ENCODE peak calls at places on chromosomes 12 and 14, in seven cellular contexts. Y is stomach, S is BE2C, G is endodermal cell, V is neural progenitor cell, A is heart left ventricle, X is A673. T is an unnamed sample. For H3K4me1, the result is how much of the 10 kb centered on the place peaks cover.

GRCh38 chr12:122422769-122423257 is 344 bp upstream of the CLIP1 start:
- DNase-seq in Y (no peak), S (no peak), G (peak), V (peak), A (peak), X (peak), T (no peak)

GRCh38 chr14:65533736-65534404 is 121.3 kb downstream of the FUT8 start:
- DNase-seq in Y (no peak), S (no peak), G (no peak), V (no peak), A (no peak), X (no peak), T (no peak)

GRCh38 chr12:46456356-46457334 is 84.1 kb upstream of the SLC38A2 start:
- DNase-seq in Y (no peak), S (no peak), G (no peak), V (no peak), A (no peak), X (peak), T (no peak)

GRCh38 chr12:98973395-98973794 is 328.3 kb downstream of the APAF1 start:
- DNase-seq in Y (no peak), S (no peak), G (no peak), V (no peak), A (no peak), X (peak), T (no peak)

GRCh38 chr12:115155665-115156645 is 472.0 kb upstream of the TBX3 start:
- DNase-seq in Y (no peak), S (no peak), G (no peak), V (no peak), A (no peak), X (no peak), T (no peak)

GRCh38 chr12:104999347-104999685 is 13.2 kb downstream of the NOPCHAP1 start:
- DNase-seq in Y (no peak), S (no peak), G (no peak), V (no peak), A (no peak), X (no peak), T (no peak)

GRCh38 chr12:68971404-68971803 is 38.4 kb upstream of the CPM start:
- DNase-seq in Y (no peak), S (no peak), G (no peak), V (no peak), A (no peak), X (no peak), T (no peak)

GRCh38 chr14:72844528-72844927 is 49.4 kb downstream of the DPF3 start:
- DNase-seq in Y (no peak), S (no peak), G (no peak), V (no peak), A (no peak), X (no peak), T (no peak)

GRCh38 chr14:104639889-104640548 is 35.4 kb upstream of the TMEM179 start:
- DNase-seq in Y (peak), S (peak), G (peak), V (peak), A (no peak), X (peak), T (peak)

GRCh38 chr12:6697584-6698351 is 2.8 kb downstream of the PIANP start:
- DNase-seq in Y (peak), S (peak), G (peak), V (peak), A (no peak), X (peak), T (peak)

GRCh38 chr14:51028851-51029754 is 65.8 kb downstream of the TRIM9 start:
- DNase-seq in Y (no peak), S (no peak), G (no peak), V (no peak), A (no peak), X (no peak), T (no peak)

GRCh38 chr14:33848706-33849454 is 102.0 kb downstream of the EGLN3 start:
- DNase-seq in Y (peak), S (peak), G (peak), V (peak), A (peak), X (peak), T (no peak)

GRCh38 chr14:55274760-55275159 is 3.5 kb downstream of the FBXO34 start:
- DNase-seq in Y (no peak), S (no peak), G (no peak), V (no peak), A (no peak), X (peak), T (no peak)

GRCh38 chr14:21070610-21071224 is 613 bp downstream of the ARHGEF40 start:
- DNase-seq in Y (no peak), S (peak), G (peak), V (peak), A (peak), X (no peak), T (no peak)

GRCh38 chr14:33475623-33476022 is 475.3 kb downstream of the EGLN3 start:
- DNase-seq in Y (peak), S (peak), G (peak), V (peak), A (no peak), X (peak), T (no peak)

GRCh38 chr14:100058777-100059432 is 6.3 kb upstream of the EVL start:
- DNase-seq in Y (no peak), S (no peak), G (no peak), V (no peak), A (no peak), X (no peak), T (no peak)

GRCh38 chr14:92556863-92557543 is 43.4 kb downstream of the RIN3 start:
- DNase-seq in Y (no peak), S (no peak), G (no peak), V (no peak), A (no peak), X (no peak), T (no peak)

GRCh38 chr12:46364777-46365580 is 7.6 kb downstream of the SLC38A2 start:
- DNase-seq in Y (peak), S (no peak), G (no peak), V (no peak), A (no peak), X (peak), T (no peak)

GRCh38 chr12:113019045-113019444 is 37.5 kb upstream of the DTX1 start:
- DNase-seq in Y (no peak), S (no peak), G (no peak), V (no peak), A (no peak), X (peak), T (no peak)

GRCh38 chr14:97379091-97379531 is 581.9 kb downstream of the VRK1 start:
- DNase-seq in Y (no peak), S (no peak), G (peak), V (peak), A (no peak), X (no peak), T (no peak)

GRCh38 chr12:81450920-81451739 is 308.0 kb downstream of the PPFIA2 start:
- DNase-seq in Y (no peak), S (peak), G (peak), V (peak), A (no peak), X (peak), T (no peak)

GRCh38 chr12:120997448-120997847 is 18.8 kb downstream of the C12orf43 start:
- DNase-seq in Y (no peak), S (no peak), G (no peak), V (no peak), A (no peak), X (no peak), T (no peak)

GRCh38 chr12:64895541-64895940 is 71.1 kb downstream of the TBC1D30 start:
- DNase-seq in Y (no peak), S (no peak), G (no peak), V (no peak), A (no peak), X (no peak), T (no peak)

GRCh38 chr12:11228268-11228879 is 41.1 kb downstream of the PRB3 start:
- DNase-seq in Y (peak), S (peak), G (peak), V (peak), A (no peak), X (peak), T (no peak)

GRCh38 chr12:119780786-119781434 is 96.2 kb downstream of the CIT start:
- DNase-seq in Y (peak), S (peak), G (peak), V (peak), A (no peak), X (peak), T (no peak)

GRCh38 chr14:35808076-35808657 is 928 bp downstream of the RALGAPA1 start:
- DNase-seq in Y (peak), S (no peak), G (peak), V (peak), A (no peak), X (no peak), T (peak)

DNA sequence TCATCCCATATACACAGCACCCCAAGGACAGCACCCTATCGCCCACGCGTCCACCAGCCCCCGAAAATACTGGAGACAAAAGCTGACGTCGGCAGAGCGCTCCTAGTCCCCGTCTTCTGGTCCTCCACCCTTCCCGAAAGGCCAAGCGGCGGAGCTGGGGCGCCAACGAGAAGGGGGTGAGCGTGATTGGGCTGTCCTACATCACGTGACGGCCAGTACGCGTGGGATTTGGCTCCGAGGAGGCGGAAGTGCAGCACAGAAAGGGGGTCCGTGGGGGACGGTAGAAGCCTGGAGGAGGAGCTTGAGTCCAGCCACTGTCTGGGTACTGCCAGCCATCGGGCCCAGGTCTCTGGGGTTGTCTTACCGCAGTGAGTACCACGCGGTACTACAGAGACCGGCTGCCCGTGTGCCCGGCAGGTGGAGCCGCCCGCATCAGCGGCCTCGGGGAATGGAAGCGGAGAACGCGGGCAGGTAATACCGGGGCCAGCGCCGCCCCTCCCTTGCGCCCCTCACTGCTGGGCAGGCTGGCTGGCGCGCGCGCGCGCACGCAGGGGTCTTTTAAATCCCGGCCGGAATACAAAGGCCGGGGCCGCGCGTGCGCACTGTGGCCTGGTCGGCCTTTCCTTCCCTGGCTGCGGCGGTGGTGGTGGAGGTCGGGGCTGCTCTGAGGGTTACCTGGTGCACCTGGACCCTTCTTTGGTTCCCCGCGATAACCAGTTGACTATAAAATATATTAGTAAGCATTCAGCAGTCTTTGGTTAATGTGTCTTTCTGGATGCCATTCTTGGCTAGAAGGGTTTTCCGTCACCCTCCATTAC is at the start of gene TDG:
- DNase-seq in Y (peak), S (peak), G (peak), V (peak), A (peak), X (peak), T (peak)
- TF ChIP-seq CTCF in Y (no peak), S (no peak), G (peak), V (peak), A (peak), X (no peak), T (no peak)

DNA sequence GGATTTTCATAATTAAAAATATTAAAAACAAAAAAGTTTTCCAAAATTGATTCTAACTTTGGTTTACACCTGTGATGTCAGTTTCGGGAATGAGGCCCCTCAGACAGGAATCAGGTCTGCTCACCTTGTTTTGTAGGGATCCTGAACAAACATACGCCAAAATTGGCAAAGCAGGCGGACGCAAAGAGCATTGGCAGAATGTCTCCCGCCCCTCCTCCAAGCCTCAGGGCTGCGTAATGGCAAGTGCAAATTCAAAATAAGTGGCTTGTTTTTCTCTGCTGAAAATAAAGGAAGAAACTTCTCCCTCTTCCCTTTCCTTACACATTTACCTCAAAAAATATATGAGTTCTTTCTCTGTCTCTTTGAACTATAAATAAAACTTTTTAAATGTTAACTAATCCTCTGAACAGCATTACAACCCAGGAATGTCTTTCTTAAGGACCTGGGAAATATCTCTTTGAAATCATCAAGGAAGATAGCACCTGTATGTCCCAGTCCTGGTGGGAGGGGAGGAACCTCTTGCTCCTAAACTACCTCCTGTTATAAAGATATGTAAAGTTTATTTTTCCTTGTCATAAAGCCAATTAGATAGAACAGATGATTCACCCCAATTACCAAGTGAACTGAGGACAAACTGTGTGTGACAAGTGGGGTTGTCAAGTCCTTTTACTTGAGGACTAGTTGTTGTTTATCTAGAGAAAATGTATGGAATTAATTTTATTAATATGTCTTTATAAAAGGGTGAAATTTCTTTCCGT is 16.5 kb downstream of the OR6J1 start:
- DNase-seq in Y (no peak), S (no peak), G (peak), V (no peak), A (no peak), X (no peak), T (no peak)
- H3K4me1 ChIP-seq in Y (under half), S (under half), G (under half), V (under half), A (under half), X (under half), T (under half)

GRCh38 chr12:42516573-42516972 is 73.0 kb downstream of the PRICKLE1 start:
- DNase-seq in Y (no peak), S (no peak), G (no peak), V (no peak), A (no peak), X (no peak), T (no peak)
- H3K4me3 ChIP-seq in Y (no peak), S (no peak), G (no peak), V (no peak), A (no peak), X (no peak), T (no peak)

DNA sequence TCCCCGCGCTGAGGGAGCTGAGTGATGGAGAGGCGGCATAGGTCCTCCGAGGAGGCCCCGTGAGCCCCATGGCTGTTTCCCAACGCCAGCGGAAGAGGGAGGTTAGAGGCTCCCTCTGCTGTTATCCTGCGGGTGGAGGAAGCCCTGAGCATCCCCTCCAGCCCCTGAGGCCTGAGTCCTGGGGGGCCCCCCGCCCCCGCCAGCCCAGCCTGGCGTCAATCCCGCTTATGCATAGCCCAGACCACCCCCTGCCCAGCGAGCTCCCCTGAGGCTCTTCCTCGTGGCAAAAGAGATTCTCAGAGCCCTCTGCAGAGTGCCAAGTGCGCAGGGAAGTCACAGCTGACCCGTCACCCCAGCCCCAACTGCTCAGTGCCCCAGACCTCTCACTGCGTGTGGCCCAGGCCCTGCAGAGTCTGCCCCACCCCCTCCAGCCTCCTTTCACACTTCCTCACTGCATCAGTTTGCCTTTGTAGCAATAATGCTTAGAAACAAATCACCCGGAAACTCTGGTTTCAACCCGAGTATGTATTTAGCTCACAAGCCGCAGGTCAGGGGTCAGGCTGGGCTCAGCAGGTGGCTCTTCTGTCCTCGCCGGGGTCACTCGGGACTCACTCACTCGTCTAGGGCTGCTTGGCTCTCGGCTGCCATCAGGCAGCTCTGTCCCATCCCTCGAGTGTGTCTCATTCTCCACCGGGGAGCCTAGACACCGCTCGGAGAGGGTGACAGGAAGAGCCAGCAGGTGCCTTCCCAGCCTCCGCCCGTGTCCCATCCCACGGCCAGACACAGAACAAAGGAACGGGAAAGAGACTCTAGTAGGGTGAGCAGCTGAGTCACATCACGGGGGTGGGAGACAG is 44.8 kb upstream of the GALNT9 start:
- DNase-seq in Y (no peak), S (no peak), G (no peak), V (peak), A (no peak), X (no peak), T (no peak)
- TF ChIP-seq CTCF in Y (no peak), S (no peak), G (peak), V (peak), A (no peak), X (no peak), T (no peak)

DNA sequence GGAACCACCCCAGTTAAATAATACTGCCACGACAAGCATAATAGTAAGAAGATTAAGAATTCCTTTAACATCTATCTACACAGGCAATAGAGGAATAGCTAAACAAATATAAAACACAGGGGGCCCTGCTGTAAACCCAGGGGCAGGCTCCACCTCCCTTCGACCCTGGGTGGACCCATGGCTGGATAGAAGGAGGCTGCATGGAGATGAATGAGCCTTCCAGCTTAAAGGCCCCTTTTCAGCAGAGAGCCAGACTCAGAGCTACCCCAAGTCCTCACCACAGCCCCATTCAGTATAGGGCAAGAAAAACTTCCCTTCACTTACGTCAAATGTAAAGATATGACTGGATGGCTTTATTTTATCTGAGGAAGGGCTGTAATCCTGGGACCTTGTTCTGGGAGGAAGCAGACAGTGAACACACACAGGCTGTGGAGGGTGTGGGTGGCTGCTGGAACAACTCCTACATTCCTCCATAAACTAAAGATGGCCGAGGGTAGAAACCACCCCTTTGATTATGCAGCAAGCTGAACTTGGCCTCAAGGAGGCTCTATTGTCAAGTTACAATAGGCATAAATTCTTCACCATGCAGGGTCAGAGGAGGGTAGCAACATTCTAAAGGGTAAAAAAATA is 30.5 kb downstream of the NUAK1 start:
- DNase-seq in Y (no peak), S (no peak), G (peak), V (no peak), A (no peak), X (no peak), T (no peak)
- H3K4me1 ChIP-seq in Y (half or more), S (under half), G (half or more), V (half or more), A (half or more), X (under half), T (under half)

DNA sequence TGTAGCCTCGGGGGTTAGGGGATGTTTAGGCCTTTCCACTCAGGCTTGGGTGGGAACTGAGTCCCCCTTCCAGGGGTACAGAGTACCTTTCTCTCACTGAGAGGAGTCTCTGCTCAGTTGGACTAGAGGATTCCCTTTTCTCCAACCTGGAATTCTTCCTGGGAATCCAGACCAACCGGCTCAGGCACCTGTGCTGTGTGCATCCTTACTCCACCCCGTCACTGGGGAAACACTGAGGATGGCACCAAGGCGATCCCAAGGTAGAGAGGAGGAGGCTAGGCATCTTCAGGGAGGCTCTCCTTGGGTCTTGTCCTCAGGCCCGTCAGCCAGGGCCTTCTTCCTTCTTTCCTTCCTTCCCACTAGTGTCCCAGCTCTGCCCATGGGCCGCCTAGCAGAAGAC is 871 bp upstream of the TGM1 start:
- DNase-seq in Y (no peak), S (no peak), G (no peak), V (no peak), A (no peak), X (no peak), T (no peak)
- H3K4me3 ChIP-seq in Y (no peak), S (no peak), G (no peak), V (no peak), A (no peak), X (no peak), T (no peak)

GRCh38 chr12:109708939-109709338 is 4.7 kb upstream of the FAM222A start:
- DNase-seq in Y (no peak), S (no peak), G (no peak), V (no peak), A (no peak), X (no peak), T (no peak)
- TF ChIP-seq CTCF in Y (no peak), S (no peak), G (no peak), V (no peak), A (no peak), X (no peak), T (no peak)